ENCODE peak calls at places on chromosomes 12 and 14, in six cellular contexts. P is A549, O is ovary, U is body of pancreas, C is lower lobe of right lung, R is esophagus muscularis mucosa. D is an unnamed sample.

GRCh38 chr14:63200767-63201166 is 3.5 kb upstream of the RHOJ start:
- DNase-seq in P (no peak), O (no peak), U (no peak), C (no peak), R (no peak), D (no peak)

GRCh38 chr12:117142094-117142493 is 42.9 kb upstream of the TESC start:
- DNase-seq in P (no peak), O (no peak), U (no peak), C (no peak), R (no peak), D (no peak)

GRCh38 chr12:90729741-90730140 is 225.2 kb downstream of the CCER1 start:
- DNase-seq in P (no peak), O (no peak), U (no peak), C (no peak), R (no peak), D (no peak)

GRCh38 chr12:51128905-51129304 is 44.0 kb downstream of the TFCP2 start:
- DNase-seq in P (no peak), O (no peak), U (no peak), C (no peak), R (no peak), D (no peak)

GRCh38 chr14:35337557-35338255 is 45.5 kb downstream of the PSMA6 start:
- DNase-seq in P (no peak), O (no peak), U (no peak), C (peak), R (no peak), D (no peak)

GRCh38 chr12:127526925-127527324 is 740.0 kb upstream of the TMEM132C start:
- DNase-seq in P (no peak), O (no peak), U (no peak), C (no peak), R (no peak), D (no peak)

GRCh38 chr14:75202671-75203070 is 26.3 kb upstream of the TMED10 start:
- DNase-seq in P (no peak), O (no peak), U (no peak), C (no peak), R (no peak), D (no peak)

GRCh38 chr12:75759842-75760260 is 248.4 kb upstream of the KRR1 start:
- DNase-seq in P (no peak), O (no peak), U (no peak), C (no peak), R (no peak), D (no peak)

GRCh38 chr12:6039894-6040601 is 84.4 kb downstream of the VWF start:
- DNase-seq in P (peak), O (peak), U (peak), C (no peak), R (no peak), D (peak)

GRCh38 chr14:100369019-100369418 is 45.9 kb downstream of the SLC25A47 start:
- DNase-seq in P (no peak), O (no peak), U (no peak), C (no peak), R (no peak), D (no peak)

GRCh38 chr14:57845802-57846531 is 19.9 kb downstream of the SLC35F4 start:
- DNase-seq in P (no peak), O (no peak), U (no peak), C (no peak), R (no peak), D (no peak)

GRCh38 chr12:79371226-79371625 is 319.5 kb downstream of the PAWR start:
- DNase-seq in P (no peak), O (no peak), U (no peak), C (no peak), R (no peak), D (no peak)

GRCh38 chr14:104782086-104782822 is 13.3 kb downstream of the AKT1 start:
- DNase-seq in P (no peak), O (no peak), U (no peak), C (no peak), R (no peak), D (no peak)

GRCh38 chr14:79629372-79629771 is 581.9 kb downstream of the DIO2 start:
- DNase-seq in P (no peak), O (no peak), U (no peak), C (no peak), R (no peak), D (no peak)

GRCh38 chr12:109461846-109462766 is 15.0 kb downstream of the KCTD10 start:
- DNase-seq in P (peak), O (peak), U (peak), C (peak), R (peak), D (peak)

GRCh38 chr14:94441531-94442205 is 10.9 kb downstream of the SERPINA11 start:
- DNase-seq in P (no peak), O (no peak), U (no peak), C (no peak), R (peak), D (no peak)

GRCh38 chr14:70183991-70184390 is 4.8 kb downstream of the SLC8A3 start:
- DNase-seq in P (no peak), O (no peak), U (no peak), C (no peak), R (peak), D (no peak)

GRCh38 chr14:83196235-83196634 is 1662.6 kb upstream of the SEL1L start:
- DNase-seq in P (no peak), O (no peak), U (no peak), C (no peak), R (no peak), D (no peak)

GRCh38 chr14:68669644-68670343 is 123.1 kb downstream of the ZFP36L1 start:
- DNase-seq in P (no peak), O (peak), U (peak), C (no peak), R (no peak), D (no peak)

GRCh38 chr14:99649643-99650042 is 4.7 kb downstream of the HHIPL1 start:
- DNase-seq in P (no peak), O (no peak), U (no peak), C (no peak), R (no peak), D (no peak)

GRCh38 chr12:129531004-129531403 is 372.8 kb downstream of the TMEM132D start:
- DNase-seq in P (no peak), O (no peak), U (peak), C (no peak), R (no peak), D (no peak)

GRCh38 chr12:57456737-57457490 is 1.8 kb downstream of the INHBE start:
- DNase-seq in P (no peak), O (no peak), U (no peak), C (no peak), R (no peak), D (no peak)

GRCh38 chr12:32419520-32419960 is 20.2 kb downstream of the FGD4 start:
- DNase-seq in P (no peak), O (no peak), U (no peak), C (peak), R (no peak), D (no peak)

GRCh38 chr12:58919271-58920101 is 818 bp downstream of the LRIG3 start:
- DNase-seq in P (peak), O (peak), U (peak), C (peak), R (no peak), D (no peak)

GRCh38 chr12:20492251-20492728 is 124.0 kb downstream of the PDE3A start:
- DNase-seq in P (peak), O (no peak), U (no peak), C (no peak), R (no peak), D (no peak)

GRCh38 chr14:99129998-99130397 is 142.0 kb downstream of the BCL11B start:
- DNase-seq in P (no peak), O (no peak), U (no peak), C (no peak), R (no peak), D (no peak)

GRCh38 chr12:93387780-93388179 is 10.1 kb downstream of the NUDT4 start:
- DNase-seq in P (no peak), O (no peak), U (no peak), C (no peak), R (no peak), D (no peak)

GRCh38 chr14:25041484-25041883 is 8.5 kb downstream of the STXBP6 start:
- DNase-seq in P (no peak), O (no peak), U (no peak), C (no peak), R (no peak), D (no peak)
- H3K27ac ChIP-seq in P (no peak), O (no peak), U (peak), C (peak), R (no peak), D (no peak)

GRCh38 chr12:83196694-83197350 is 510.1 kb downstream of the TMTC2 start:
- DNase-seq in P (no peak), O (no peak), U (no peak), C (no peak), R (no peak), D (no peak)
- H3K4me3 ChIP-seq in P (no peak), O (no peak), U (no peak), C (no peak), R (no peak), D (no peak)

GRCh38 chr14:89618821-89619551 is 202.0 kb upstream of the FOXN3 start:
- DNase-seq in P (peak), O (peak), U (peak), C (peak), R (no peak), D (no peak)
- H3K27ac ChIP-seq in P (peak), O (peak), U (peak), C (peak), R (peak), D (peak)

DNA sequence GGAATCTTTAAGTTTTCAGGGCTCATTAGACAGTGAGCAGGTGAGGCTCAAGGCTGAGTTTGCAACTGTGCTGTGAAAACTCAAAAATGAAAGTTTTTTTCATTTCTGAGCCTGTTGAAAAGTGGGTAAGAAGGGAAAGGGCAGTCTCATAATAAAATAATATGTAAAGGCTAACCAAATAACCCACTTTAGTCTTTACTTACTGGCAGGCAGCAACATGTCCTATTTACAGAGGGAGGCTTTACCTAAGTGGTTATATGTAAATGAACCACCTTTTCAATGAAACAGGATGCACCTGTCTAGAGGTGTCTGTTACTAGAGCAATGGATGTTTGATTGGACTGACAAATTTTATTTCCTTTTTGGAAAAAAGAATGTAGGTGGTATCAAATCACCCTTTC is 158.0 kb downstream of the ETV6 start:
- DNase-seq in P (no peak), O (no peak), U (no peak), C (no peak), R (no peak), D (no peak)
- H3K4me3 ChIP-seq in P (no peak), O (no peak), U (no peak), C (no peak), R (no peak), D (no peak)

GRCh38 chr12:124588018-124588634 is 20.7 kb upstream of the NCOR2 start:
- DNase-seq in P (no peak), O (no peak), U (no peak), C (no peak), R (no peak), D (no peak)
- H3K27ac ChIP-seq in P (no peak), O (no peak), U (no peak), C (peak), R (peak), D (no peak)